ENCODE peak calls at places on chromosomes 3 and 15, in nine cellular contexts. D is endothelial cell; I is MCF 10A; H is AG09309; K is Peyer's patch; J is HCT116; F is SK-N-SH; R is CD8-positive, alpha-beta T cell; P is NB4. A is an unnamed sample.

GRCh38 chr3:71166366-71166765 is 417.2 kb downstream of the FOXP1 start:
- DNase-seq in H (no peak), I (no peak), J (no peak), R (no peak), K (no peak), P (no peak), F (no peak), D (no peak), A (no peak)

GRCh38 chr3:132256984-132257383 is 60.2 kb upstream of the ACP3 start:
- DNase-seq in I (peak; percentile 50), P (peak; percentile 76), F (peak; percentile 20), J (peak; percentile 38), H (no peak), R (no peak), K (no peak), D (peak; percentile 51), A (no peak)

GRCh38 chr3:29853841-29854397 is 573.0 kb downstream of the RBMS3 start:
- DNase-seq in I (peak; percentile 12), H (no peak), R (no peak), D (no peak), J (no peak), K (no peak), P (no peak), F (no peak), A (no peak)

GRCh38 chr3:51711352-51712019 is 4.6 kb downstream of the GRM2 start:
- DNase-seq in R (no peak), P (no peak), H (no peak), K (no peak), F (peak; percentile 13), D (no peak), J (no peak), I (no peak), A (no peak)

GRCh38 chr15:94177112-94177511 is 54.2 kb upstream of the MCTP2 start:
- DNase-seq in F (peak; percentile 30), R (no peak), H (peak; percentile 52), P (peak; percentile 59), K (no peak), I (peak; percentile 11), D (no peak), J (no peak), A (no peak)

GRCh38 chr3:11660242-11660641 is 16.5 kb upstream of the VGLL4 start:
- DNase-seq in R (no peak), D (no peak), I (no peak), H (no peak), P (no peak), K (no peak), F (no peak), J (no peak), A (no peak)

GRCh38 chr15:63909819-63910437 is 76.2 kb upstream of the HERC1 start:
- DNase-seq in D (no peak), R (no peak), I (no peak), F (peak; percentile 64), H (peak; percentile 65), K (no peak), P (no peak), J (no peak), A (no peak)

GRCh38 chr3:172208586-172209332 is 169.4 kb downstream of the FNDC3B start:
- DNase-seq in D (no peak), F (no peak), I (peak; percentile 59), K (no peak), R (no peak), H (no peak), J (no peak), P (peak; percentile 37), A (no peak)

GRCh38 chr3:190865419-190865818 is 2.9 kb upstream of the GMNC start:
- DNase-seq in H (no peak), D (no peak), I (no peak), F (no peak), J (no peak), P (no peak), K (no peak), R (no peak), A (no peak)

GRCh38 chr3:190862209-190863118 is at the start of gene GMNC:
- DNase-seq in K (peak; percentile 83), H (no peak), D (peak; percentile 79), J (peak; percentile 82), P (no peak), I (peak; percentile 82), R (no peak), F (peak; percentile 51), A (peak; percentile 76)

GRCh38 chr3:190863119-190863465 is 598 bp upstream of the GMNC start:
- DNase-seq in D (no peak), J (no peak), K (no peak), I (no peak), F (no peak), R (no peak), P (no peak), H (no peak), A (no peak)

GRCh38 chr3:190864002-190864401 is 1.5 kb upstream of the GMNC start:
- DNase-seq in H (no peak), D (no peak), J (no peak), K (no peak), F (no peak), R (no peak), P (no peak), I (no peak), A (no peak)

GRCh38 chr3:190865828-190866227 is 3.3 kb upstream of the GMNC start:
- DNase-seq in J (no peak), I (peak; percentile 59), D (no peak), H (no peak), R (no peak), P (no peak), K (no peak), F (no peak), A (no peak)
- TF ChIP-seq CTCF in J (peak; percentile 48), I (peak; percentile 19), D (peak; percentile 34), H (no peak), R (no peak), P (no peak), K (no peak), F (peak; percentile 25), A (no peak)

GRCh38 chr15:77782691-77783090 is 150.0 kb upstream of the LINGO1 start:
- DNase-seq in J (no peak), R (no peak), F (no peak), P (no peak), K (no peak), D (no peak), H (no peak), I (no peak), A (no peak)

GRCh38 chr15:77783636-77784035 is 150.9 kb upstream of the LINGO1 start:
- DNase-seq in H (no peak), F (no peak), R (no peak), I (no peak), K (no peak), P (no peak), D (no peak), J (no peak), A (no peak)

GRCh38 chr15:77786956-77787355 is 154.2 kb upstream of the LINGO1 start:
- DNase-seq in H (no peak), R (no peak), I (no peak), K (no peak), J (no peak), D (no peak), F (no peak), P (no peak), A (no peak)

GRCh38 chr15:77786181-77786890 is 153.6 kb upstream of the LINGO1 start:
- DNase-seq in H (no peak), D (no peak), I (no peak), R (no peak), J (no peak), F (no peak), P (no peak), K (no peak), A (no peak)

GRCh38 chr15:77784361-77785292 is 151.9 kb upstream of the LINGO1 start:
- DNase-seq in F (peak; percentile 62), R (no peak), I (peak; percentile 52), J (peak; percentile 23), P (peak; percentile 52), D (peak; percentile 45), K (no peak), H (no peak), A (no peak)
- TF ChIP-seq CTCF in F (peak; percentile 51), R (no peak), I (peak; percentile 11), J (peak; percentile 77), P (peak; percentile 66), D (peak; percentile 64), K (no peak), H (peak; percentile 36), A (peak; percentile 60)

DNA sequence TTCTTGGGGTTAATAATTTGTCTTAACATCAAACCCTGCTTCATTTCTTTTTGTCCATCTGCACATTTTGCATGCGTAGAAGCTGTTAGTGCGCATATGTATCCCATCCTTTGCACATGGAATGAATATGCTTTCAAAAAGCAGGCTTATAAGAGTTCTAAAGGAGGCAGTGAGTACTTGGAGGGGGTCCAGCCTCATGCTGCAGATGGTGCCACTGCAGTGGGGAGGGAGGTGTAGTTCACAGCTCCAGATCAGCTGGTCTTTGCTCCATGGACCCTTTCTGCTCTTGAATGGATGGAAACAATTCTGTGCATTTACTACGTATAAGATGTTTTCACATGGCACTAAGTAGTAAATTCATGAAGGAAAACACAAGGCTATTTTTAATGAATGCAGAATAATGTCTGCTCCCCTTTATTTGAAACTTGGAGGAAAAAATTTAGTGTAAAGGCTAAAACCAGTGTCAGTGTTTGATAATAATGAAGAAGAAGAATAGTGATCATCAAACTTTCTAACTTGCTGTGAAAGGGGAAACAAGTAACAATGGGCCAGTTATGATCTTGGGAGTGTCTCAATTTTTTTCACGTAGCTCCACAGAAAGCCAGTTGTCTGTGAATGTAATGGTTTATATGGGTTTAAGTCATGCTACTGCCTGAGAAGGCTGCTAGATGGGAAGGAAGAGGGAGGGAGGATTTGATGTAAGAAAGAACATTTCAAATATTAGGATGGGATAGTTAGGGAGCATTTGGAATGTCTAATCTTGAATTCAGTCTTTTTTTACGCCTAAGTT is 20.9 kb upstream of the SSR3 start:
- DNase-seq in J (no peak), R (no peak), F (no peak), P (no peak), I (no peak), D (no peak), H (no peak), K (no peak), A (no peak)
- TF ChIP-seq CTCF in J (no peak), R (no peak), F (no peak), P (no peak), I (no peak), D (no peak), H (no peak), K (no peak), A (no peak)

GRCh38 chr3:126104028-126104635 is 20.2 kb upstream of the SLC41A3 start:
- DNase-seq in H (no peak), J (no peak), F (peak; percentile 22), K (peak; percentile 47), D (no peak), I (no peak), P (no peak), R (no peak), A (peak; percentile 56)

GRCh38 chr3:126102530-126102951 is 18.6 kb upstream of the SLC41A3 start:
- DNase-seq in I (no peak), J (no peak), P (no peak), K (no peak), R (no peak), H (peak; percentile 24), F (no peak), D (no peak), A (no peak)

GRCh38 chr3:126104742-126105605 is 21.1 kb upstream of the SLC41A3 start:
- DNase-seq in P (no peak), H (no peak), K (peak; percentile 34), J (no peak), R (peak; percentile 3), I (no peak), F (no peak), D (no peak), A (peak; percentile 59)

GRCh38 chr3:126102011-126102410 is 18.1 kb upstream of the SLC41A3 start:
- DNase-seq in P (no peak), F (no peak), H (no peak), I (no peak), R (no peak), D (no peak), J (no peak), K (no peak), A (peak; percentile 56)

DNA sequence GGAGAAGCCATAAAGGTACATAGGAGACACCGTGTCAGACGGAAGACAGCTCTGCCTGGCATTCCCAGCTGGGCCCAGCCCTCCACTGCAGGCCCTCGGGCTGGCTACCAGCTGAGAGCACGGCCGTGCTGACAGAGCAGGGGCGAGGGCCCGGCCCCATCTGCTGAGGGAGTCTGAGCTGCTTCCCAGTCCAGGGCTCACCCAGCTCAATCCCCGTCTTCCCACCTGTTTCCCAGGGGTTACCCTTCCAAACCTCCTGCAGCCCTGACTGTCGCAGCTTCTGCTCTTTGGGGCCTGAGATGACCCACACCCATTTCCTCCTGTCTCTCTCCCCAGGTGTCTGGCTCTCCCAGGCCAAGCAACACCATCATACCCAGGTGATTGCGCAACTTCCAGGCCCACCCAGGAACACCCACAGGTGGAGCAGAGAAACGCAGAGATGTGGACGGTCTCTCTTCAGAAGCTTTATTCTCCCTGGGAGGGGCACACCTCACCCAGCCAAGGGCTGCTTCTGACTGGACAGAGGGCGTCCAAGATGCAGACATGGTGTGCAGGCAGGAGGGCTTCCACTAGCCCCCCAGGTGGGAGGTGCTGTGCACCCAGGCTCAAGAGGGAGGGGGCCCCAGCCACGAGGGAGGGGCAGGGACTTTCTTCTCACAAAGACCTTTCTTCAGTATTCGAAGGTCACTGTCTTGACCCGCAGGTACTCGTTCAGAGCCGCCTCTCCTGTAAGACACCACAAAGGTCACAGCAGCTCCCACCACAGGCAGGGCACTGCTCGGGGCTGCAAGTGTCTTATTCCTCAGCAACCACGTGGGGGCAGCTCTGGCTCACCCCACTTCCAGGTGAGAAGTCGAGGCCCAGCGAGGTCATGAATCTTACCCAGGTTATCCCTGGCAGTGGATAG is 19.4 kb upstream of the SLC41A3 start:
- DNase-seq in R (no peak), J (no peak), P (peak; percentile 13), K (no peak), D (no peak), I (no peak), H (no peak), F (peak; percentile 24), A (peak; percentile 59)
- TF ChIP-seq CTCF in R (no peak), J (peak; percentile 47), P (no peak), K (no peak), D (no peak), I (peak; percentile 8), H (no peak), F (no peak), A (no peak)